ENCODE peak calls at places on chromosome 21, in six cellular contexts. One of them, this sample, is unnamed.

GRCh38 chr21:23131177-23131576 is 2133.0 kb downstream of the NCAM2 start:
- DNase-seq in mucosa of descending colon: no peak
- DNase-seq in psoas muscle: no peak
- DNase-seq in ovary: no peak
- DNase-seq in PC-9: peak; percentile 8
- DNase-seq in right lobe of liver: no peak
- DNase-seq in this sample: no peak

GRCh38 chr21:37459575-37459974 is 93.0 kb downstream of the DYRK1A start:
- DNase-seq in mucosa of descending colon: no peak
- DNase-seq in psoas muscle: no peak
- DNase-seq in ovary: no peak
- DNase-seq in PC-9: no peak
- DNase-seq in right lobe of liver: no peak
- DNase-seq in this sample: no peak

GRCh38 chr21:20996421-20997307 is 1.5 kb upstream of the NCAM2 start:
- DNase-seq in mucosa of descending colon: no peak
- DNase-seq in psoas muscle: no peak
- DNase-seq in ovary: no peak
- DNase-seq in PC-9: no peak
- DNase-seq in right lobe of liver: no peak
- DNase-seq in this sample: no peak

GRCh38 chr21:31873275-31873695 is 465 bp downstream of the HUNK start:
- DNase-seq in mucosa of descending colon: peak; percentile 62
- DNase-seq in psoas muscle: no peak
- DNase-seq in ovary: peak; percentile 24
- DNase-seq in PC-9: no peak
- DNase-seq in right lobe of liver: peak; percentile 24
- DNase-seq in this sample: peak; percentile 82

GRCh38 chr21:32861871-32862270 is 90.3 kb upstream of the PAXBP1 start:
- DNase-seq in mucosa of descending colon: no peak
- DNase-seq in psoas muscle: no peak
- DNase-seq in ovary: no peak
- DNase-seq in PC-9: no peak
- DNase-seq in right lobe of liver: no peak
- DNase-seq in this sample: no peak

GRCh38 chr21:28884481-28884880 is 108.2 kb downstream of the LTN1 start:
- DNase-seq in mucosa of descending colon: no peak
- DNase-seq in psoas muscle: no peak
- DNase-seq in ovary: no peak
- DNase-seq in PC-9: no peak
- DNase-seq in right lobe of liver: no peak
- DNase-seq in this sample: no peak

GRCh38 chr21:22019766-22020165 is 1021.6 kb downstream of the NCAM2 start:
- DNase-seq in mucosa of descending colon: no peak
- DNase-seq in psoas muscle: no peak
- DNase-seq in ovary: no peak
- DNase-seq in PC-9: no peak
- DNase-seq in right lobe of liver: no peak
- DNase-seq in this sample: no peak

GRCh38 chr21:34813266-34813886 is 144.6 kb downstream of the CLIC6 start:
- DNase-seq in mucosa of descending colon: peak; percentile 42
- DNase-seq in psoas muscle: no peak
- DNase-seq in ovary: no peak
- DNase-seq in PC-9: peak; percentile 41
- DNase-seq in right lobe of liver: no peak
- DNase-seq in this sample: no peak

GRCh38 chr21:33854604-33855003 is 61.0 kb downstream of the ATP5PO start:
- DNase-seq in mucosa of descending colon: no peak
- DNase-seq in psoas muscle: no peak
- DNase-seq in ovary: no peak
- DNase-seq in PC-9: peak; percentile 53
- DNase-seq in right lobe of liver: no peak
- DNase-seq in this sample: no peak

GRCh38 chr21:19541612-19542011 is 1138.0 kb upstream of the TMPRSS15 start:
- DNase-seq in mucosa of descending colon: no peak
- DNase-seq in psoas muscle: no peak
- DNase-seq in ovary: no peak
- DNase-seq in PC-9: no peak
- DNase-seq in right lobe of liver: no peak
- DNase-seq in this sample: peak; percentile 28

GRCh38 chr21:37503848-37504467 is 137.4 kb downstream of the DYRK1A start:
- DNase-seq in mucosa of descending colon: no peak
- DNase-seq in psoas muscle: no peak
- DNase-seq in ovary: no peak
- DNase-seq in PC-9: no peak
- DNase-seq in right lobe of liver: no peak
- DNase-seq in this sample: no peak

GRCh38 chr21:27513016-27513415 is 546.1 kb upstream of the ADAMTS5 start:
- DNase-seq in mucosa of descending colon: no peak
- DNase-seq in psoas muscle: no peak
- DNase-seq in ovary: no peak
- DNase-seq in PC-9: no peak
- DNase-seq in right lobe of liver: no peak
- DNase-seq in this sample: no peak

GRCh38 chr21:33836408-33836807 is 79.2 kb downstream of the ATP5PO start:
- DNase-seq in mucosa of descending colon: no peak
- DNase-seq in psoas muscle: no peak
- DNase-seq in ovary: no peak
- DNase-seq in PC-9: no peak
- DNase-seq in right lobe of liver: no peak
- DNase-seq in this sample: no peak

GRCh38 chr21:20258542-20258941 is 739.7 kb upstream of the NCAM2 start:
- DNase-seq in mucosa of descending colon: no peak
- DNase-seq in psoas muscle: no peak
- DNase-seq in ovary: no peak
- DNase-seq in PC-9: no peak
- DNase-seq in right lobe of liver: no peak
- DNase-seq in this sample: no peak

GRCh38 chr21:31473685-31474345 is 129.8 kb upstream of the TIAM1 start:
- DNase-seq in mucosa of descending colon: no peak
- DNase-seq in psoas muscle: no peak
- DNase-seq in ovary: no peak
- DNase-seq in PC-9: no peak
- DNase-seq in right lobe of liver: no peak
- DNase-seq in this sample: no peak

GRCh38 chr21:28913071-28913470 is 79.6 kb downstream of the LTN1 start:
- DNase-seq in mucosa of descending colon: no peak
- DNase-seq in psoas muscle: no peak
- DNase-seq in ovary: no peak
- DNase-seq in PC-9: no peak
- DNase-seq in right lobe of liver: no peak
- DNase-seq in this sample: no peak

GRCh38 chr21:41396452-41397107 is 29.5 kb upstream of the MX1 start:
- DNase-seq in mucosa of descending colon: no peak
- DNase-seq in psoas muscle: peak; percentile 65
- DNase-seq in ovary: no peak
- DNase-seq in PC-9: peak; percentile 63
- DNase-seq in right lobe of liver: no peak
- DNase-seq in this sample: no peak

GRCh38 chr21:33968998-33969353 is 53.4 kb upstream of the ATP5PO start:
- DNase-seq in mucosa of descending colon: no peak
- DNase-seq in psoas muscle: no peak
- DNase-seq in ovary: no peak
- DNase-seq in PC-9: no peak
- DNase-seq in right lobe of liver: no peak
- DNase-seq in this sample: no peak

GRCh38 chr21:32648165-32648564 is 36.0 kb upstream of the CFAP298 start:
- DNase-seq in mucosa of descending colon: no peak
- DNase-seq in psoas muscle: no peak
- DNase-seq in ovary: no peak
- DNase-seq in PC-9: no peak
- DNase-seq in right lobe of liver: no peak
- DNase-seq in this sample: no peak

GRCh38 chr21:25872271-25872670 is 137.5 kb downstream of the GABPA start:
- DNase-seq in mucosa of descending colon: no peak
- DNase-seq in psoas muscle: no peak
- DNase-seq in ovary: no peak
- DNase-seq in PC-9: no peak
- DNase-seq in right lobe of liver: no peak
- DNase-seq in this sample: no peak

GRCh38 chr21:41360072-41360821 is 1.6 kb upstream of the MX2 start:
- DNase-seq in mucosa of descending colon: peak; percentile 75
- DNase-seq in psoas muscle: peak; percentile 77
- DNase-seq in ovary: no peak
- DNase-seq in PC-9: no peak
- DNase-seq in right lobe of liver: no peak
- DNase-seq in this sample: peak; percentile 64

GRCh38 chr21:32174819-32175218 is 104.0 kb downstream of the MIS18A start:
- DNase-seq in mucosa of descending colon: no peak
- DNase-seq in psoas muscle: no peak
- DNase-seq in ovary: no peak
- DNase-seq in PC-9: no peak
- DNase-seq in right lobe of liver: no peak
- DNase-seq in this sample: no peak

GRCh38 chr21:30935121-30935888 is 53.9 kb upstream of the KRTAP11-1 start:
- DNase-seq in mucosa of descending colon: no peak
- DNase-seq in psoas muscle: no peak
- DNase-seq in ovary: no peak
- DNase-seq in PC-9: no peak
- DNase-seq in right lobe of liver: no peak
- DNase-seq in this sample: no peak

GRCh38 chr21:33761104-33762036 is 119.1 kb downstream of the ITSN1 start:
- DNase-seq in mucosa of descending colon: no peak
- DNase-seq in psoas muscle: no peak
- DNase-seq in ovary: no peak
- DNase-seq in PC-9: peak; percentile 37
- DNase-seq in right lobe of liver: no peak
- DNase-seq in this sample: no peak

GRCh38 chr21:27171704-27172103 is 204.8 kb upstream of the ADAMTS5 start:
- DNase-seq in mucosa of descending colon: no peak
- DNase-seq in psoas muscle: no peak
- DNase-seq in ovary: no peak
- DNase-seq in PC-9: no peak
- DNase-seq in right lobe of liver: no peak
- DNase-seq in this sample: no peak

GRCh38 chr21:44710756-44711326 is 531 bp downstream of the TSPEAR start:
- DNase-seq in mucosa of descending colon: no peak
- DNase-seq in psoas muscle: peak; percentile 35
- DNase-seq in ovary: no peak
- DNase-seq in PC-9: no peak
- DNase-seq in right lobe of liver: no peak
- DNase-seq in this sample: no peak
- H3K4me1 ChIP-seq in mucosa of descending colon: no peaks in the 10 kb centered on the region
- H3K4me1 ChIP-seq in psoas muscle: no peaks in the 10 kb centered on the region
- H3K4me1 ChIP-seq in ovary: no peaks in the 10 kb centered on the region
- H3K4me1 ChIP-seq in PC-9: no peaks in the 10 kb centered on the region
- H3K4me1 ChIP-seq in right lobe of liver: no peaks in the 10 kb centered on the region
- H3K4me1 ChIP-seq in this sample: no peaks in the 10 kb centered on the region

GRCh38 chr21:43353282-43354010 is 73.5 kb downstream of the SIK1 start:
- DNase-seq in mucosa of descending colon: no peak
- DNase-seq in psoas muscle: no peak
- DNase-seq in ovary: no peak
- DNase-seq in PC-9: no peak
- DNase-seq in right lobe of liver: no peak
- DNase-seq in this sample: no peak

GRCh38 chr21:43354666-43355065 is 72.3 kb downstream of the SIK1 start:
- DNase-seq in mucosa of descending colon: no peak
- DNase-seq in psoas muscle: no peak
- DNase-seq in ovary: no peak
- DNase-seq in PC-9: no peak
- DNase-seq in right lobe of liver: no peak
- DNase-seq in this sample: no peak

GRCh38 chr21:43354016-43354420 is 72.9 kb downstream of the SIK1 start:
- DNase-seq in mucosa of descending colon: no peak
- DNase-seq in psoas muscle: no peak
- DNase-seq in ovary: no peak
- DNase-seq in PC-9: no peak
- DNase-seq in right lobe of liver: no peak
- DNase-seq in this sample: no peak

GRCh38 chr21:43355925-43356289 is 71.0 kb downstream of the SIK1 start:
- DNase-seq in mucosa of descending colon: no peak
- DNase-seq in psoas muscle: no peak
- DNase-seq in ovary: peak; percentile 16
- DNase-seq in PC-9: peak; percentile 29
- DNase-seq in right lobe of liver: no peak
- DNase-seq in this sample: no peak

GRCh38 chr21:43355196-43355924 is 71.6 kb downstream of the SIK1 start:
- DNase-seq in mucosa of descending colon: no peak
- DNase-seq in psoas muscle: peak; percentile 49
- DNase-seq in ovary: no peak
- DNase-seq in PC-9: no peak
- DNase-seq in right lobe of liver: no peak
- DNase-seq in this sample: no peak
- H3K4me1 ChIP-seq in mucosa of descending colon: no peaks in the 10 kb centered on the region
- H3K4me1 ChIP-seq in psoas muscle: no peaks in the 10 kb centered on the region
- H3K4me1 ChIP-seq in ovary: no peaks in the 10 kb centered on the region
- H3K4me1 ChIP-seq in PC-9: no peaks in the 10 kb centered on the region
- H3K4me1 ChIP-seq in right lobe of liver: no peaks in the 10 kb centered on the region
- H3K4me1 ChIP-seq in this sample: no peaks in the 10 kb centered on the region

DNA sequence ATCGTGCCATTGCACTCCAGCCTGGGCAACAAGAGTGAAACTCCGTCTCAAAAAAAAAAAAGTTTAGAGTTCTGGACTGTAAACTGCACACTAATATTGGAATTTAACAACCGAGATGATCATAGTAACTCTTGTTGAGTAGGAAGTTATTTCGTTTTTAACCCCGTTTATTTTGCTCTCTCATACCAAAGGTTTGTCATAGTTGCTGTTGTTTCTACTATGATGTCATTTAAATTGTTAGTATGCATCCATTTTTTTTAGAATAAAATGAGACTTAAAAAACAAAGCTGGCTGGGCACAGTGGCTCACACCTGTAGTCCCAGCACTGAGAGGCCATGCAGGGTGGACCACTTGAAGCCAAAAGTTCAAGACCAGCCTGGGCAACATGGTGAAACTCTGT is 49.3 kb downstream of the DOP1B start:
- DNase-seq in mucosa of descending colon: no peak
- DNase-seq in psoas muscle: no peak
- DNase-seq in ovary: no peak
- DNase-seq in PC-9: no peak
- DNase-seq in right lobe of liver: no peak
- DNase-seq in this sample: no peak
- H3K4me1 ChIP-seq in mucosa of descending colon: peaks cover 3% of the 10 kb centered on the region
- H3K4me1 ChIP-seq in psoas muscle: peaks cover 33% of the 10 kb centered on the region
- H3K4me1 ChIP-seq in ovary: no peaks in the 10 kb centered on the region
- H3K4me1 ChIP-seq in PC-9: peaks cover 66% of the 10 kb centered on the region
- H3K4me1 ChIP-seq in right lobe of liver: no peaks in the 10 kb centered on the region
- H3K4me1 ChIP-seq in this sample: peaks cover 21% of the 10 kb centered on the region

GRCh38 chr21:17002628-17003027 is 510.2 kb upstream of the CXADR start:
- DNase-seq in mucosa of descending colon: no peak
- DNase-seq in psoas muscle: no peak
- DNase-seq in ovary: no peak
- DNase-seq in PC-9: no peak
- DNase-seq in right lobe of liver: no peak
- DNase-seq in this sample: no peak
- H3K4me1 ChIP-seq in mucosa of descending colon: no peaks in the 10 kb centered on the region
- H3K4me1 ChIP-seq in psoas muscle: no peaks in the 10 kb centered on the region
- H3K4me1 ChIP-seq in ovary: peaks cover 2% of the 10 kb centered on the region
- H3K4me1 ChIP-seq in PC-9: no peaks in the 10 kb centered on the region
- H3K4me1 ChIP-seq in right lobe of liver: no peaks in the 10 kb centered on the region
- H3K4me1 ChIP-seq in this sample: no peaks in the 10 kb centered on the region

DNA sequence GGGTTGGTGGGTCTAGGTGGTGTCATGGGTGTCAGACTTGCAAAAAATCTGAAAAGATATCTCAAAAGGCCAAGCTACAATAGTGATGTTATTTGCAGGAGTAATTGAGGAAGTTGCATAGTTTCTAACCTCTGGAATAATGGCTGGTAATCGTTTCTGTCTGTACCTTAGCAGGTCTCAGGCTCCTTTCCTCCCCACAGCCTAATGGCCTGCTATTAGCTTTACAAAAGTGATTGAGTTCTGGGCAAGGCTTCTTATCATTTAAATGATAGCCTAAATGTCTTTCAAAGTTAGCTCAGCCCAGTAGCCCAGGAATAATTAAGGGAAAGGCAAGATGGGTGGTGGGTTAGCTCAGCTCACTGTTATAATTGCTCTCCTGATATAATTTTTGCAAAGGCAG is 37.7 kb upstream of the IGSF5 start:
- DNase-seq in mucosa of descending colon: no peak
- DNase-seq in psoas muscle: no peak
- DNase-seq in ovary: no peak
- DNase-seq in PC-9: no peak
- DNase-seq in right lobe of liver: no peak
- DNase-seq in this sample: no peak
- H3K4me1 ChIP-seq in mucosa of descending colon: no peaks in the 10 kb centered on the region
- H3K4me1 ChIP-seq in psoas muscle: no peaks in the 10 kb centered on the region
- H3K4me1 ChIP-seq in ovary: no peaks in the 10 kb centered on the region
- H3K4me1 ChIP-seq in PC-9: no peaks in the 10 kb centered on the region
- H3K4me1 ChIP-seq in right lobe of liver: no peaks in the 10 kb centered on the region
- H3K4me1 ChIP-seq in this sample: no peaks in the 10 kb centered on the region

This sample was measured in pancreas.